ENCODE peak calls at places on chromosomes 4 and X, in five cellular contexts. D, T, N, G and F are unnamed samples. For H3K27me3, the result is how much of the 10 kb centered on the place peaks cover.

GRCh38 chr4:3461515-3462291 is 1.4 kb upstream of the DOK7 start:
- DNase-seq in G (no peak), N (peak), D (no peak), T (peak), F (no peak)

GRCh38 chr4:165326831-165327210 is 648 bp upstream of the MSMO1 start:
- DNase-seq in G (no peak), N (peak), T (no peak), D (no peak), F (no peak)

GRCh38 chrX:151974336-151975227 is at the start of gene GABRE:
- DNase-seq in T (peak), G (no peak), D (no peak), N (peak), F (no peak)

GRCh38 chr4:105630670-105631655 is 77.5 kb downstream of the INTS12 start:
- DNase-seq in N (no peak), G (no peak), T (no peak), D (no peak), F (no peak)

GRCh38 chr4:53895137-53895536 is 169.3 kb downstream of the CHIC2 start:
- DNase-seq in G (no peak), D (no peak), N (no peak), T (no peak), F (no peak)

GRCh38 chrX:115183980-115184379 is 5.2 kb upstream of the RBMXL3 start:
- DNase-seq in T (no peak), G (no peak), D (no peak), N (no peak), F (no peak)

GRCh38 chr4:139014391-139015268 is 951 bp upstream of the NOCT start:
- DNase-seq in N (no peak), G (no peak), D (peak), T (no peak), F (no peak)

GRCh38 chrX:28910501-28910900 is 323.3 kb downstream of the IL1RAPL1 start:
- DNase-seq in N (no peak), T (no peak), G (no peak), D (no peak), F (no peak)

GRCh38 chr4:74161676-74162450 is 3.9 kb downstream of the MTHFD2L start:
- DNase-seq in N (no peak), T (no peak), G (no peak), D (no peak), F (no peak)

GRCh38 chrX:17409566-17410290 is 34.7 kb downstream of the NHS start:
- DNase-seq in D (no peak), T (no peak), G (no peak), N (no peak), F (no peak)

GRCh38 chr4:98027827-98028226 is 115.4 kb downstream of the STPG2 start:
- DNase-seq in T (no peak), D (no peak), N (no peak), G (no peak), F (no peak)

GRCh38 chr4:117375101-117375500 is 289.7 kb upstream of the TRAM1L1 start:
- DNase-seq in G (no peak), N (no peak), T (no peak), D (no peak), F (no peak)

GRCh38 chr4:25031077-25031606 is 396 bp upstream of the LGI2 start:
- DNase-seq in N (peak), D (no peak), G (no peak), T (no peak), F (no peak)

GRCh38 chr4:55880652-55881280 is 27.3 kb downstream of the EXOC1 start:
- DNase-seq in T (no peak), D (no peak), N (no peak), G (no peak), F (no peak)
- H3K27me3 ChIP-seq in T (under half), D (under half), N (under half), G (under half), F (under half)

GRCh38 chrX:124393238-124393637 is 46.9 kb downstream of the SH2D1A start:
- DNase-seq in N (no peak), D (no peak), G (no peak), T (no peak), F (no peak)
- H3K27me3 ChIP-seq in N (under half), D (under half), G (under half), T (under half), F (under half)

GRCh38 chr4:18666322-18666721 is 644.8 kb upstream of the LCORL start:
- DNase-seq in N (no peak), T (no peak), G (no peak), D (no peak), F (no peak)

GRCh38 chr4:18670034-18670433 is 648.5 kb upstream of the LCORL start:
- DNase-seq in N (no peak), D (no peak), G (no peak), T (no peak), F (no peak)

GRCh38 chr4:18664051-18664450 is 642.5 kb upstream of the LCORL start:
- DNase-seq in N (no peak), T (no peak), D (no peak), G (no peak), F (no peak)

GRCh38 chr4:18669390-18669789 is 647.8 kb upstream of the LCORL start:
- DNase-seq in T (no peak), D (no peak), G (no peak), N (no peak), F (no peak)
- H3K27me3 ChIP-seq in T (under half), D (under half), G (under half), N (under half), F (under half)

GRCh38 chr4:649751-650310 is 24.2 kb downstream of the ATP5ME start:
- DNase-seq in D (no peak), N (no peak), T (no peak), G (no peak), F (no peak)
- H3K27me3 ChIP-seq in D (under half), N (half or more), T (under half), G (under half), F (under half)

DNA sequence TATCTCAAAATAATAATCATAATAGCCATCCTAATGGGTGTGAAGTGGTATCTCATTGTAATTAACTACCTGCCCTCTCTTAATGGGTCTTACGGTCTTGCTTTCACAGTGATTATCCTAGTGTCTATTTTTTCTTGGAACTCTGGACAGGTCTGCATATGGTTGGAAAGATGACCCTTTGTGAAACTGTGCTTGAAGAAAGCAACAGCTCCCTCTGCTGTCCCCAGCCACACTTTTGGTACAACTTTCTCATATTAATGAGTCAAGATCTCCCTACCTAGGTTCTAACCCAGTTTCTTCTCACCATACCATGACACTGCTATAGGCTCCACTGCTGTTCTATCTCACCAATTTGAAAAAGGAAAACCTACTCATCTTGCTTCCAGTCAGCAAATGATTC is 2.4 kb downstream of the TFDP3 start:
- DNase-seq in G (no peak), D (no peak), T (no peak), N (peak), F (no peak)
- H3K27me3 ChIP-seq in G (under half), D (under half), T (under half), N (under half), F (under half)

DNA sequence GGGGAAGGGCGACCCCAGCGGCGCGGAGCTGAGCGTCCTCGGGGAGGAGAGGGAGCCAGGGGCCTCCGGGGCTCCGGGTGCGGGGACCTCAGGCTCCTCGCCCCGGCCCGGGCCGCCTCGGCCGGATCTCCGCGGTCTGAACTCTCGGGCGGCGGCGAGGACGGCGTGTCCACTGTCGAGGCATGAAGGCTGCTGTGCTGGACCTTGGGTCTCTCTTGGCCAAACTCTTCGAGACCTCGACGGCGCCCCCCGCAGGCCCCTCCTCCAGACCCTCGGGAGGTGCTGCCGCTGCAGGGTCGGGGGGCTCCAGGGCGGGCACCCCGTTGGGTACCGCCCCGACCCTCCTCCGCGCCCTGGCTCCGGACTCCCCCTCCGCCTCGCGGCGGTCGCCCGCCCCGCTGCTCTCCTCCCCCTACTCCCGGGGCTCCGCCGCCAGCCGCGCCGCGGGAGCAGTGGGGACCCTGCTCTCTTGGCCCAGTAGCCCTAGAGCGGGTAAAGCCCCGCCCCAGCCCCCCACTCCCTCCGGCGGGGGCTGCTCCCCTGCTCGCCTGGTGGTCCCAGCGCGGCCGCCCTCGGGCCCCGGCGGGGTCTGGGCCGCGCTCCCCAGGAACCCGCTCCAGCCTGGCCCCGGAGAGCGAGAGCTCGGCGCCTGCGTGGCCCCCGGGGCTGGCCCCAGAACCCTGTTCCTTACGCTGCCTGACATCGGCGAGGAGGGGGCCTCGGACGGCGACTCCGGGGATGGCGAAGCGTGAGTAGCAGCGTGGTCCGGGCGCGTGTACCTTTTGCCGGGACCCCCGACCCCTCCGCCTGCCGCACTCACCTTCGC is 604 bp downstream of the FAM149A start:
- DNase-seq in T (peak), D (no peak), N (peak), G (no peak), F (no peak)
- H3K27me3 ChIP-seq in T (under half), D (under half), N (under half), G (under half), F (under half)

GRCh38 chr4:173500841-173501591 is 29.0 kb downstream of the HAND2 start:
- DNase-seq in G (no peak), N (no peak), T (no peak), D (no peak), F (no peak)

GRCh38 chr4:173501592-173502150 is 28.4 kb downstream of the HAND2 start:
- DNase-seq in N (no peak), D (no peak), G (no peak), T (no peak), F (no peak)

GRCh38 chr4:173498771-173499170 is 31.3 kb downstream of the HAND2 start:
- DNase-seq in N (no peak), T (no peak), D (no peak), G (no peak), F (no peak)

GRCh38 chr4:173499568-173500535 is 30.2 kb downstream of the HAND2 start:
- DNase-seq in D (no peak), T (no peak), G (no peak), N (no peak), F (no peak)

GRCh38 chr4:173498023-173498422 is 32.0 kb downstream of the HAND2 start:
- DNase-seq in G (no peak), D (no peak), T (no peak), N (no peak), F (no peak)
- H3K27me3 ChIP-seq in G (under half), D (under half), T (half or more), N (half or more), F (under half)